ENCODE peak calls at places on chromosomes 1 and 21, in nine cellular contexts. B, G, C, Q, I, J, L, H and P are unnamed samples.
A peak's percentile ranks its signal among the peaks of the same experiment; 100 is the strongest.

GRCh38 chr1:210263963-210264362 is 31.4 kb downstream of the SERTAD4 start:
- DNase-seq in B (no peak), Q (no peak), L (no peak), H (no peak), I (no peak), J (no peak), G (no peak), C (no peak), P (no peak)

GRCh38 chr1:211653329-211653728 is 22.1 kb downstream of the NEK2 start:
- DNase-seq in H (no peak), G (no peak), I (no peak), L (no peak), Q (no peak), B (no peak), C (no peak), J (no peak), P (no peak)

GRCh38 chr1:68624233-68624632 is 127.4 kb upstream of the DEPDC1 start:
- DNase-seq in L (no peak), B (no peak), J (peak; percentile 74), C (no peak), Q (no peak), I (no peak), G (peak; percentile 15), H (peak; percentile 72), P (no peak)

GRCh38 chr21:28635541-28635940 is 357.1 kb downstream of the LTN1 start:
- DNase-seq in B (no peak), H (peak; percentile 37), L (no peak), Q (no peak), C (no peak), I (no peak), G (no peak), J (no peak), P (no peak)

GRCh38 chr21:19343711-19344110 is 940.1 kb upstream of the TMPRSS15 start:
- DNase-seq in H (no peak), Q (no peak), J (no peak), L (no peak), B (no peak), I (no peak), G (no peak), C (no peak), P (no peak)

GRCh38 chr1:58896211-58897183 is 112.7 kb upstream of the JUN start:
- DNase-seq in B (no peak), J (no peak), I (no peak), Q (peak; percentile 86), L (no peak), C (peak; percentile 66), G (no peak), H (peak; percentile 19), P (peak; percentile 3)

GRCh38 chr21:34589511-34590282 is 25.2 kb downstream of the RCAN1 start:
- DNase-seq in I (no peak), B (no peak), G (no peak), C (no peak), L (no peak), Q (no peak), J (no peak), H (no peak), P (peak; percentile 26)

GRCh38 chr1:25026757-25027450 is 96.8 kb upstream of the RUNX3 start:
- DNase-seq in H (no peak), G (no peak), J (no peak), I (no peak), C (no peak), L (no peak), B (no peak), Q (no peak), P (no peak)

GRCh38 chr1:213987422-213987875 is 324 bp upstream of the PROX1 start:
- DNase-seq in G (no peak), L (peak; percentile 70), B (no peak), Q (peak; percentile 75), J (peak; percentile 31), C (no peak), H (no peak), I (no peak), P (no peak)

GRCh38 chr1:161849518-161849917 is 83.4 kb downstream of the ATF6 start:
- DNase-seq in B (no peak), L (no peak), C (no peak), H (no peak), I (no peak), G (no peak), Q (no peak), J (peak; percentile 23), P (no peak)

GRCh38 chr1:232599178-232600041 is 30.5 kb downstream of the SIPA1L2 start:
- DNase-seq in L (peak; percentile 83), B (no peak), C (peak; percentile 53), I (no peak), H (peak; percentile 58), J (no peak), G (peak; percentile 19), Q (no peak), P (no peak)

GRCh38 chr1:89262643-89263042 is 10.0 kb downstream of the GBP5 start:
- DNase-seq in I (no peak), Q (no peak), C (no peak), L (no peak), B (no peak), H (peak; percentile 67), G (peak; percentile 64), J (peak; percentile 49), P (no peak)

GRCh38 chr1:83547903-83548302 is 451.0 kb downstream of the TTLL7 start:
- DNase-seq in G (peak; percentile 12), I (no peak), H (no peak), C (no peak), J (no peak), Q (no peak), B (no peak), L (no peak), P (no peak)

GRCh38 chr1:197928849-197929336 is 11.7 kb downstream of the LHX9 start:
- DNase-seq in B (no peak), H (no peak), J (no peak), I (no peak), Q (no peak), L (no peak), G (no peak), C (no peak), P (peak; percentile 34)

GRCh38 chr1:21872445-21873079 is 60.5 kb downstream of the LDLRAD2 start:
- DNase-seq in G (no peak), I (no peak), H (no peak), C (no peak), B (no peak), Q (no peak), J (no peak), L (no peak), P (no peak)